ENCODE peak calls at places on chromosomes 4 and X, in seven cellular contexts. J, D, Y, A, U, Z and E are unnamed samples.

GRCh38 chrX:25020391-25021131 is 4.8 kb upstream of the ARX start:
- DNase-seq in J (peak; percentile 42), Z (peak; percentile 77), U (no peak), D (no peak), A (no peak), Y (peak; percentile 31), E (no peak)

GRCh38 chrX:147917700-147918694 is 6.3 kb downstream of the FMR1 start:
- DNase-seq in U (no peak), D (no peak), Y (no peak), Z (no peak), J (peak; percentile 38), A (peak; percentile 4), E (peak; percentile 35)

GRCh38 chrX:23959781-23960180 is 52.0 kb downstream of the CXorf58 start:
- DNase-seq in J (peak; percentile 58), U (no peak), A (peak; percentile 44), Z (no peak), D (no peak), Y (no peak), E (peak; percentile 87)

GRCh38 chr4:81378398-81378797 is 93.3 kb downstream of the RASGEF1B start:
- DNase-seq in J (no peak), A (no peak), U (no peak), Y (no peak), D (no peak), Z (no peak), E (no peak)

GRCh38 chr4:122619583-122619982 is 1.3 kb downstream of the IL21 start:
- DNase-seq in Z (no peak), Y (no peak), J (no peak), A (no peak), U (no peak), D (no peak), E (no peak)

GRCh38 chr4:164350086-164350485 is 403.8 kb upstream of the SMIM31 start:
- DNase-seq in J (no peak), Z (no peak), Y (no peak), A (no peak), U (no peak), D (no peak), E (no peak)

GRCh38 chr4:120155287-120155686 is 88.6 kb upstream of the MAD2L1 start:
- DNase-seq in U (no peak), D (no peak), Z (no peak), Y (no peak), J (no peak), A (no peak), E (peak; percentile 22)

GRCh38 chr4:8050555-8051206 is 107.9 kb downstream of the ABLIM2 start:
- DNase-seq in A (no peak), Y (no peak), D (no peak), Z (peak; percentile 81), J (no peak), U (peak; percentile 87), E (peak; percentile 14)

GRCh38 chr4:48490680-48491513 is 845 bp downstream of the ZAR1 start:
- DNase-seq in J (no peak), A (no peak), D (no peak), U (no peak), Z (peak; percentile 43), Y (no peak), E (no peak)

GRCh38 chrX:135707880-135708279 is 5.6 kb upstream of the CT45A1 start:
- DNase-seq in U (no peak), J (peak; percentile 57), Y (peak; percentile 42), A (peak; percentile 12), Z (peak; percentile 83), D (peak; percentile 8), E (peak; percentile 10)

GRCh38 chr4:117093581-117093980 is 8.2 kb upstream of the TRAM1L1 start:
- DNase-seq in J (no peak), U (no peak), Y (no peak), Z (no peak), A (no peak), D (no peak), E (no peak)

GRCh38 chrX:148588649-148589310 is 88.4 kb downstream of the AFF2 start:
- DNase-seq in J (no peak), D (no peak), Z (no peak), U (no peak), A (no peak), Y (no peak), E (peak; percentile 8)

GRCh38 chr4:41537267-41537890 is 578 bp upstream of the LIMCH1 start:
- DNase-seq in Y (no peak), U (no peak), D (no peak), J (no peak), Z (no peak), A (no peak), E (no peak)

GRCh38 chrX:28946846-28947245 is 359.6 kb downstream of the IL1RAPL1 start:
- DNase-seq in Y (no peak), A (no peak), J (no peak), U (no peak), D (no peak), Z (no peak), E (no peak)